ENCODE peak calls at places on chromosomes 4 and X, in nine cellular contexts. Z, P, V, S, D, J, W, A and Y are unnamed samples.

GRCh38 chrX:153400146-153401132 is 711 bp downstream of the PNMA6E start:
- DNase-seq in Z (no peak), P (peak), V (peak), S (peak), D (peak), J (no peak), W (peak), A (peak), Y (peak)

GRCh38 chrX:151780621-151781020 is 46.1 kb downstream of the CNGA2 start:
- DNase-seq in Z (no peak), P (no peak), V (no peak), S (no peak), D (no peak), J (no peak), W (no peak), A (no peak), Y (no peak)

GRCh38 chrX:40104649-40105015 is 6.9 kb upstream of the BCOR start:
- DNase-seq in Z (peak), P (peak), V (peak), S (no peak), D (peak), J (peak), W (peak), A (no peak), Y (no peak)

GRCh38 chr4:40305329-40306193 is 29.6 kb upstream of the CHRNA9 start:
- DNase-seq in Z (no peak), P (peak), V (no peak), S (no peak), D (no peak), J (no peak), W (no peak), A (no peak), Y (peak)

GRCh38 chrX:14029425-14030247 is at the start of gene GEMIN8:
- DNase-seq in Z (peak), P (peak), V (peak), S (peak), D (peak), J (peak), W (peak), A (peak), Y (peak)

GRCh38 chr4:55012363-55013255 is 112.8 kb downstream of the KDR start:
- DNase-seq in Z (no peak), P (no peak), V (peak), S (no peak), D (no peak), J (no peak), W (no peak), A (no peak), Y (no peak)

GRCh38 chrX:57607295-57608187 is 15.7 kb downstream of the ZXDB start:
- DNase-seq in Z (no peak), P (no peak), V (no peak), S (no peak), D (no peak), J (no peak), W (no peak), A (no peak), Y (no peak)

GRCh38 chrX:25049347-25049746 is 33.6 kb upstream of the ARX start:
- DNase-seq in Z (no peak), P (no peak), V (no peak), S (no peak), D (no peak), J (peak), W (no peak), A (no peak), Y (peak)

GRCh38 chr4:38857354-38858096 is 908 bp upstream of the TLR6 start:
- DNase-seq in Z (peak), P (peak), V (peak), S (no peak), D (peak), J (peak), W (no peak), A (no peak), Y (peak)

GRCh38 chr4:53646792-53647191 is 55.5 kb upstream of the LNX1 start:
- DNase-seq in Z (no peak), P (peak), V (peak), S (no peak), D (no peak), J (no peak), W (no peak), A (no peak), Y (no peak)
- H3K4me2 ChIP-seq in Z (no peak), P (no peak), V (peak), S (no peak), D (no peak), J (no peak), W (no peak), A (no peak), Y (no peak)

DNA sequence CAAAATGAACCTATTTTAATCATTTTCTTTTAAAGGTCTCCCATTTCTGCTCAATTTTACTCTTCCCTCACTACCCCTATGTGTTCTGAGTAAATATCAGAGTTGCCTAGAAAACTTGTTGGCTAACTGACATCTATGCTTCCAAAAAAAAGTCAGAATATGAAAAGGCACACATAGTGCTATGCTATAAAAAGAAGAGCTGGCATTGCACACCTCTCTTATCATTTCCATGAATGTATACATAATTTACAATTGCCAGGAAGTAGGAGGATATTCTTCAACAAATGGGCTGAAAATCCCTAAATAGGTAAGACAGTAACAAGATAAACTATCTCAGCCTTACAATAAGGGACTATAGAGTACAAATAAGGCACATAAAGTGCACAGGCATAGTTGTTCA is 70.2 kb downstream of the FRYL start:
- DNase-seq in Z (no peak), P (no peak), V (no peak), S (no peak), D (no peak), J (no peak), W (no peak), A (no peak), Y (no peak)
- H3K4me2 ChIP-seq in Z (no peak), P (no peak), V (no peak), S (no peak), D (no peak), J (no peak), W (no peak), A (no peak), Y (no peak)

GRCh38 chrX:7074908-7075204 is 72.7 kb upstream of the STS start:
- DNase-seq in Z (peak), P (no peak), V (no peak), S (no peak), D (no peak), J (no peak), W (no peak), A (no peak), Y (no peak)
- H3K4me2 ChIP-seq in Z (no peak), P (no peak), V (no peak), S (no peak), D (no peak), J (no peak), W (no peak), A (no peak), Y (peak)

GRCh38 chrX:10186355-10186754 is 29.6 kb downstream of the CLCN4 start:
- DNase-seq in Z (no peak), P (no peak), V (no peak), S (no peak), D (no peak), J (no peak), W (no peak), A (no peak), Y (no peak)

GRCh38 chrX:10193587-10193986 is 36.8 kb downstream of the CLCN4 start:
- DNase-seq in Z (no peak), P (no peak), V (no peak), S (no peak), D (no peak), J (no peak), W (no peak), A (no peak), Y (no peak)

GRCh38 chrX:10190367-10190766 is 33.6 kb downstream of the CLCN4 start:
- DNase-seq in Z (peak), P (peak), V (peak), S (no peak), D (peak), J (peak), W (peak), A (no peak), Y (peak)

GRCh38 chrX:10187421-10187820 is 30.6 kb downstream of the CLCN4 start:
- DNase-seq in Z (no peak), P (no peak), V (no peak), S (no peak), D (no peak), J (no peak), W (no peak), A (no peak), Y (no peak)

DNA sequence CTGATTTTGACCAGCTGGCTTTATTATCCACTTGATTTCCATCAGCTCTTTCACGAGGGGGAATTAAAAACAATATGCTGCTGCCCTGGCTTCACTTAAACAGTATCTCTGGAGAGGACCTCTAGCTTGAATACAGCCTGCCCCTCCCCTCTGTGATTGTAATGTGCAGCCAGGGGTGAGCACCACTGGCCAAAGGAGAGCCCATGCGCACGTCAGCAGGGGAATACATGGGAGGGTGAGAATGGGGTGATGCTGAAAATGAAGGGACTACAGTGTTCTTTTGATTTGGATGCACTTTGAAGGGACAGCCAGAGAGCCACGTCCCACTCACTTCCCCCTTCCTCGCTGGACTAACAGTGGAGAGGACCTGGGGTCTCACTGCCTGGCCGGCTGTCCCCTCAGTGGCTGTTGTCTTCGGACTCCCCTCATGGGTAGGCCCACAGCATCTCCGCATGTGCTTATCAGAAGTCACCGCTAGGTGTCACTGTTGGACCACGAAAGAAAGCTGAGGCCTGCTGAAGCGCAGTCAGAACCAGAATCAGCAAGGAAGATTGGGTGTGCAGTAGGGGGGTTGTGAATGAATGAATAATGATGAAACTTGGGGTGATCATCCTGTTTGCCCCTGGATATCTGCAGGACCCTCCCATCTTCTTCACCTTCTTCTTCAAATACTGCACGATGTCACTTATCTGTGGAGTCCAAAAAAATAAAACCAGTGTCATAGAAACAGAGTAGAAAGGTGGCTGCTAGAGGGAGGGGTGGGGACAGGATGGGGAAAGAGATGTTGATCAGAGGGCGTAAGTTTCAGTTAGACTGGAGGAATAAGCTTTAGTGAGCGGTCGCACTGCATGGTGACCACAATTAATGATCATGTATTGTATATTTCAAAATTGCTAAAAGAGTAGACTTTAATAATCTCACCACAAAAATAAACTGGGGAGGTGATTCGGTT is 32.8 kb downstream of the CLCN4 start:
- DNase-seq in Z (peak), P (peak), V (peak), S (peak), D (peak), J (peak), W (peak), A (peak), Y (peak)
- H3K4me2 ChIP-seq in Z (no peak), P (no peak), V (peak), S (no peak), D (no peak), J (no peak), W (no peak), A (no peak), Y (no peak)

DNA sequence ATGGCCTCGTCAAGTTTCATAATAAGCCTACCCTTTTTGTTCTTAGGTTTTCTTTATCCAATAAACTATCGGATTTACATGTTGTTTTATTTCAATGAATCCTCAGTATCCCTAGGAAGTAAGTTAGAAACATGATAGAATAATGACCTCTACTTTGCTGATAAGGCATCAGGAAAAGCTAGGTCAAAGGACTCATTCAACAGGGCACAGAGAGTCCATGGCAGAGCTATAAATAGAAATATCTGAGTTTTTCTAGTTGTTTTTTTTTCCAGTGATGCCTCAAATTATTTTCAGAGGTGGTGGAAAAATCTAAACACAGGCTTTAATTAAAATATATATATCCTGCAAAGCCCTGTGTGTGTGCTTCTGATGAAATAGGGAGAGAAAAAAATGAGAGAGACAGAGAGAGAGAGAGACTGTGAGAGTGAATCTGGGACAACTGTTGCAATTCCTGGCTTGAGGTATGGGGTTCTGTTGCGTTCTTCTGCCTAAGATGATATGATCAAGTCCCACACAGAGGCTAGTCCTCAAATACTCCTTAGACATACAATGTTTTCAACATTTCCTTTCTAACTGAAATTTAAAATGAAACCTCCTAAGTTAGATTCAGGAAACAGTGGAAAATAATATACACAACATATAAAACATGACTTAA is 139.9 kb downstream of the HDX start:
- DNase-seq in Z (no peak), P (no peak), V (no peak), S (no peak), D (no peak), J (peak), W (no peak), A (no peak), Y (no peak)
- H3K4me2 ChIP-seq in Z (no peak), P (no peak), V (no peak), S (no peak), D (no peak), J (no peak), W (no peak), A (no peak), Y (no peak)